ENCODE peak calls at places on chromosomes 6 and 20, in seven cellular contexts. X is AG10803, A is iPS DF 6.9, B is upper lobe of left lung, I is endothelial cell of umbilical vein, D is PC-3, V is heart right ventricle. S is an unnamed sample.

GRCh38 chr20:41047975-41048305 is 19.3 kb downstream of the TOP1 start:
- DNase-seq in X (peak), A (no peak), B (no peak), I (no peak), D (peak), V (no peak), S (no peak)

GRCh38 chr6:72761767-72762166 is 139.9 kb downstream of the KCNQ5 start:
- DNase-seq in X (no peak), A (no peak), B (no peak), I (no peak), D (no peak), V (no peak), S (no peak)

GRCh38 chr6:12566618-12567123 is 149.9 kb upstream of the PHACTR1 start:
- DNase-seq in X (no peak), A (no peak), B (no peak), I (no peak), D (no peak), V (no peak), S (no peak)

GRCh38 chr6:25499851-25500250 is 152.2 kb upstream of the SCGN start:
- DNase-seq in X (peak), A (no peak), B (no peak), I (no peak), D (peak), V (no peak), S (no peak)

GRCh38 chr6:12766365-12766764 is 49.8 kb downstream of the PHACTR1 start:
- DNase-seq in X (no peak), A (no peak), B (no peak), I (no peak), D (no peak), V (no peak), S (no peak)

GRCh38 chr20:53898558-53898931 is 171.8 kb downstream of the BCAS1 start:
- DNase-seq in X (no peak), A (no peak), B (no peak), I (no peak), D (no peak), V (no peak), S (no peak)

GRCh38 chr6:20251525-20251924 is 39.3 kb upstream of the MBOAT1 start:
- DNase-seq in X (no peak), A (no peak), B (no peak), I (no peak), D (no peak), V (no peak), S (no peak)

GRCh38 chr6:3421763-3422456 is 34.9 kb downstream of the SLC22A23 start:
- DNase-seq in X (peak), A (no peak), B (no peak), I (peak), D (peak), V (no peak), S (no peak)

GRCh38 chr6:116528800-116529199 is 16.7 kb downstream of the TRAPPC3L start:
- DNase-seq in X (no peak), A (no peak), B (no peak), I (peak), D (peak), V (no peak), S (no peak)

GRCh38 chr6:30483677-30484279 is 5.5 kb upstream of the HLA-E start:
- DNase-seq in X (peak), A (no peak), B (no peak), I (peak), D (peak), V (peak), S (no peak)

GRCh38 chr6:105179244-105180065 is at the start of gene POPDC3:
- DNase-seq in X (peak), A (peak), B (no peak), I (no peak), D (peak), V (peak), S (no peak)

GRCh38 chr6:157030756-157031155 is 253.6 kb downstream of the ARID1B start:
- DNase-seq in X (no peak), A (no peak), B (no peak), I (no peak), D (no peak), V (no peak), S (no peak)

GRCh38 chr6:154386848-154387717 is 30.5 kb upstream of the IPCEF1 start:
- DNase-seq in X (peak), A (no peak), B (no peak), I (peak), D (peak), V (no peak), S (peak)

GRCh38 chr6:105600342-105601293 is 197.7 kb upstream of the PREP start:
- DNase-seq in X (peak), A (no peak), B (no peak), I (no peak), D (peak), V (no peak), S (no peak)

GRCh38 chr6:135499441-135500340 is 2.2 kb upstream of the AHI1 start:
- DNase-seq in X (no peak), A (no peak), B (no peak), I (no peak), D (no peak), V (no peak), S (no peak)

GRCh38 chr20:42366626-42367025 is 748.4 kb upstream of the CHD6 start:
- DNase-seq in X (no peak), A (no peak), B (no peak), I (no peak), D (no peak), V (no peak), S (no peak)

GRCh38 chr6:56720882-56721281 is 78.2 kb upstream of the DST start:
- DNase-seq in X (no peak), A (no peak), B (no peak), I (no peak), D (no peak), V (no peak), S (no peak)

GRCh38 chr6:134299236-134299635 is 18.7 kb downstream of the SGK1 start:
- DNase-seq in X (peak), A (no peak), B (no peak), I (peak), D (peak), V (no peak), S (no peak)

GRCh38 chr6:93424303-93425064 is 5.1 kb upstream of the EPHA7 start:
- DNase-seq in X (no peak), A (no peak), B (no peak), I (peak), D (peak), V (no peak), S (no peak)

GRCh38 chr6:139308936-139309603 is 17.3 kb upstream of the TXLNB start:
- DNase-seq in X (peak), A (no peak), B (peak), I (no peak), D (peak), V (peak), S (no peak)

GRCh38 chr6:170096803-170097504 is 193.9 kb downstream of the DLL1 start:
- DNase-seq in X (no peak), A (no peak), B (peak), I (no peak), D (no peak), V (peak), S (no peak)

GRCh38 chr6:53960311-53960710 is 150.9 kb upstream of the MLIP start:
- DNase-seq in X (peak), A (no peak), B (no peak), I (no peak), D (peak), V (no peak), S (no peak)

GRCh38 chr20:17684077-17684888 is 2.2 kb upstream of the RRBP1 start:
- DNase-seq in X (no peak), A (no peak), B (no peak), I (no peak), D (no peak), V (no peak), S (no peak)

GRCh38 chr20:17682103-17682888 is at the start of gene RRBP1:
- DNase-seq in X (peak), A (peak), B (peak), I (peak), D (peak), V (peak), S (peak)

GRCh38 chr20:17681741-17682102 is 320 bp downstream of the RRBP1 start:
- DNase-seq in X (no peak), A (no peak), B (no peak), I (no peak), D (no peak), V (no peak), S (no peak)

GRCh38 chr20:17683218-17684076 is 1.4 kb upstream of the RRBP1 start:
- DNase-seq in X (no peak), A (no peak), B (no peak), I (no peak), D (no peak), V (no peak), S (no peak)

GRCh38 chr20:17682889-17683198 is 802 bp upstream of the RRBP1 start:
- DNase-seq in X (no peak), A (no peak), B (no peak), I (no peak), D (no peak), V (no peak), S (no peak)
- H3K4me3 ChIP-seq in X (peak), A (peak), B (no peak), I (peak), D (peak), V (peak), S (peak)

GRCh38 chr6:15504040-15504491 is 158.8 kb downstream of the DTNBP1 start:
- DNase-seq in X (peak), A (no peak), B (no peak), I (no peak), D (no peak), V (peak), S (no peak)
- H3K4me3 ChIP-seq in X (no peak), A (no peak), B (no peak), I (no peak), D (no peak), V (peak), S (no peak)

GRCh38 chr20:25033941-25034335 is 24.0 kb downstream of the ACSS1 start:
- DNase-seq in X (no peak), A (no peak), B (no peak), I (no peak), D (no peak), V (no peak), S (no peak)

GRCh38 chr20:25038103-25038410 is 19.9 kb downstream of the ACSS1 start:
- DNase-seq in X (no peak), A (no peak), B (no peak), I (no peak), D (no peak), V (no peak), S (no peak)

GRCh38 chr20:25037288-25038102 is 20.4 kb downstream of the ACSS1 start:
- DNase-seq in X (no peak), A (no peak), B (no peak), I (no peak), D (no peak), V (no peak), S (no peak)

GRCh38 chr20:25036331-25036936 is 21.5 kb downstream of the ACSS1 start:
- DNase-seq in X (no peak), A (no peak), B (no peak), I (peak), D (no peak), V (no peak), S (no peak)

GRCh38 chr20:25035924-25036323 is 22.0 kb downstream of the ACSS1 start:
- DNase-seq in X (no peak), A (no peak), B (no peak), I (no peak), D (no peak), V (no peak), S (no peak)
- H3K4me3 ChIP-seq in X (no peak), A (no peak), B (no peak), I (no peak), D (no peak), V (no peak), S (no peak)

DNA sequence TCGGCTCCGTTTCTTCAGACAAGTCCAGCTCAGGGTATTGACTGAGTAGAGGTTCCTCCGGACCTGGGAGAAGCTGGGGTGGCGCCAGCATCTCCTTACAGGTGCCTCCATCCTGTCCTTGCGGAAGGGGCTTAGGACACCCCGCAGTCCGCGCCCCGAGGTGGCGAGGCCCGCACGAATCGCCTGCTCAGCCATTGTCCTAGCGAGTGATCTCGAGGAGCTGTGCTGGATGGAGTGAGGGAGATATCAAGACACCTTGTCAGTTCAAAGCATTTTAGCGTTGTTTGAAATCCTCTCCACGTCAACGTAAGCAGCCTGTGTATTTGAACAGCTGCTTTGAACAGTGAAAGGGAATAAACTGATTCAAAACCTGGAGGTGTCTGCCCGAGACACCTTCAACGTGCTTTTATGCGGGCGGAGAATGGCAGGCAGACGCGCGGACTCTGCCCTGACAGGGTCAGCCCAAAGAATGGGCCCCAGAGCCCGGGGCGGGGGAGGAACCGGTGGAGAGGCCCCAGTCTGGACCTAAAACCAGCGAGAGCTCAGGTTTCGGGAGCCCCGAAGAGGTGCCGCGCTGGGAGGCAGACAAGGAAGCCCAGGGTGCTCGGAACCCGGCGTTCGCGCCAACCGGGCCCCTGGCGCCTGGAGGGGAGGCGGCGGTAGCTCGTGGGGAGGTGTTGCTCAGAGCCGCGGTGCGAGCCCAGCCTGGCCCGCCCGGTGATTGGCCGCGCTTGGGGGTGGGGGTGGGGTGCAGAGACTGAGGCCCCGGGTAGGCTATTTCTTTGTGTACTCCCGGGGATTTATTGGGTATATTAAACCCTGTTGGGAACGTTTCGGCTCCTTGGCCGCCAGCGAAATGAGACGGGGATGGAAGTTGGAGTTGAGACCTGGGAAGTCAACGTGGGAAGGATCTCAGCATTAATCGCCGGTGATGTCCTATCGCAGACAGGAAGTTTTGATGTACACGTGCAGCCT is 3.0 kb upstream of the POU3F2 start:
- DNase-seq in X (no peak), A (no peak), B (no peak), I (no peak), D (no peak), V (no peak), S (no peak)
- H3K4me3 ChIP-seq in X (no peak), A (peak), B (no peak), I (no peak), D (no peak), V (no peak), S (no peak)